ENCODE peak calls at places on chromosomes 7 and 10, in four cellular contexts. One of them, this sample, is unnamed.
A peak's percentile ranks its signal among the peaks of the same experiment; 100 is the strongest.

GRCh38 chr10:73950155-73950554 is 39.2 kb downstream of the PLAU start:
- DNase-seq in Caco-2: no peak
- DNase-seq in IMR-90: no peak
- DNase-seq in CD4-positive, alpha-beta T cell: no peak
- DNase-seq in this sample: no peak

GRCh38 chr10:33566426-33566825 is 232.0 kb upstream of the NRP1 start:
- DNase-seq in Caco-2: no peak
- DNase-seq in IMR-90: no peak
- DNase-seq in CD4-positive, alpha-beta T cell: no peak
- DNase-seq in this sample: no peak

GRCh38 chr7:111839261-111839660 is 277.0 kb upstream of the IMMP2L start:
- DNase-seq in Caco-2: no peak
- DNase-seq in IMR-90: no peak
- DNase-seq in CD4-positive, alpha-beta T cell: no peak
- DNase-seq in this sample: no peak

GRCh38 chr7:107920048-107920772 is 29.2 kb downstream of the DLD start:
- DNase-seq in Caco-2: no peak
- DNase-seq in IMR-90: peak; percentile 22
- DNase-seq in CD4-positive, alpha-beta T cell: no peak
- DNase-seq in this sample: no peak

GRCh38 chr10:114658175-114658574 is at the start of gene ABLIM1:
- DNase-seq in Caco-2: no peak
- DNase-seq in IMR-90: no peak
- DNase-seq in CD4-positive, alpha-beta T cell: no peak
- DNase-seq in this sample: no peak

GRCh38 chr10:82961864-82962263 is 1086.9 kb downstream of the NRG3 start:
- DNase-seq in Caco-2: no peak
- DNase-seq in IMR-90: no peak
- DNase-seq in CD4-positive, alpha-beta T cell: no peak
- DNase-seq in this sample: no peak

GRCh38 chr10:26555719-26556368 is 117.7 kb downstream of the APBB1IP start:
- DNase-seq in Caco-2: peak; percentile 75
- DNase-seq in IMR-90: no peak
- DNase-seq in CD4-positive, alpha-beta T cell: no peak
- DNase-seq in this sample: no peak

GRCh38 chr10:329361-330099 is 194.3 kb downstream of the ZMYND11 start:
- DNase-seq in Caco-2: peak; percentile 91
- DNase-seq in IMR-90: peak; percentile 96
- DNase-seq in CD4-positive, alpha-beta T cell: peak; percentile 35
- DNase-seq in this sample: peak; percentile 12

GRCh38 chr7:156178857-156179256 is 366.6 kb upstream of the SHH start:
- DNase-seq in Caco-2: no peak
- DNase-seq in IMR-90: no peak
- DNase-seq in CD4-positive, alpha-beta T cell: no peak
- DNase-seq in this sample: no peak
- H3K27me3 ChIP-seq in Caco-2: no peaks in the 10 kb centered on the region
- H3K27me3 ChIP-seq in IMR-90: no peaks in the 10 kb centered on the region
- H3K27me3 ChIP-seq in CD4-positive, alpha-beta T cell: no peaks in the 10 kb centered on the region
- H3K27me3 ChIP-seq in this sample: no peaks in the 10 kb centered on the region

DNA sequence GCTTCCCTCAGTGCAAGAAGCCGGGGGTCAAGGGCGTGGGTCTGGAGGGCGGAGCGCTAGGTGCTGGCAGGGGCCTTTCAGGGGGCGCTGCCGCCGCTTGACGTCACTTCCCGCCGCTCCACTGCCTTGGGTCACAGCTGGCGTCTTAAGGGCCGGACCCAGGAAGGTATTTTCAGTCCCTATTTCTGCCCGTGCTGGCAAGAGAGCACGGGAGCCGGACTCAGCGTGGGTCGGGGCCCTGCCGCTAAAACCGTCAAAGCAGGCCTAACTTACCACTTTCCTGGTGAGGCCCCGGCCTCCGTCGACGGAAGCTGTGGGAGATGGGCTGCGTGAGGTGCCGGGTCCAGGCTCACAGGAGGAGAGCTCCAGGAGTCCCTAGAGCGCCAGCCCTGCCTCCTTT is 12.0 kb downstream of the VAX1 start:
- DNase-seq in Caco-2: no peak
- DNase-seq in IMR-90: no peak
- DNase-seq in CD4-positive, alpha-beta T cell: no peak
- DNase-seq in this sample: no peak
- H3K27me3 ChIP-seq in Caco-2: no peaks in the 10 kb centered on the region
- H3K27me3 ChIP-seq in IMR-90: peaks cover 25% of the 10 kb centered on the region
- H3K27me3 ChIP-seq in CD4-positive, alpha-beta T cell: peaks cover 33% of the 10 kb centered on the region
- H3K27me3 ChIP-seq in this sample: no peaks in the 10 kb centered on the region

GRCh38 chr7:155365146-155365874 is 67.6 kb downstream of the INSIG1 start:
- DNase-seq in Caco-2: no peak
- DNase-seq in IMR-90: no peak
- DNase-seq in CD4-positive, alpha-beta T cell: no peak
- DNase-seq in this sample: no peak
- H3K27me3 ChIP-seq in Caco-2: no peaks in the 10 kb centered on the region
- H3K27me3 ChIP-seq in IMR-90: peaks cover 48% of the 10 kb centered on the region
- H3K27me3 ChIP-seq in CD4-positive, alpha-beta T cell: peaks cover 16% of the 10 kb centered on the region
- H3K27me3 ChIP-seq in this sample: no peaks in the 10 kb centered on the region

GRCh38 chr7:51104278-51104677 is 212.3 kb downstream of the COBL start:
- DNase-seq in Caco-2: no peak
- DNase-seq in IMR-90: no peak
- DNase-seq in CD4-positive, alpha-beta T cell: no peak
- DNase-seq in this sample: no peak

GRCh38 chr7:51102828-51103227 is 213.8 kb downstream of the COBL start:
- DNase-seq in Caco-2: no peak
- DNase-seq in IMR-90: no peak
- DNase-seq in CD4-positive, alpha-beta T cell: no peak
- DNase-seq in this sample: no peak

GRCh38 chr7:51103718-51104117 is 212.9 kb downstream of the COBL start:
- DNase-seq in Caco-2: no peak
- DNase-seq in IMR-90: no peak
- DNase-seq in CD4-positive, alpha-beta T cell: no peak
- DNase-seq in this sample: no peak

GRCh38 chr7:51111256-51111655 is 205.4 kb downstream of the COBL start:
- DNase-seq in Caco-2: no peak
- DNase-seq in IMR-90: no peak
- DNase-seq in CD4-positive, alpha-beta T cell: no peak
- DNase-seq in this sample: no peak

GRCh38 chr7:51108134-51108533 is 208.5 kb downstream of the COBL start:
- DNase-seq in Caco-2: no peak
- DNase-seq in IMR-90: no peak
- DNase-seq in CD4-positive, alpha-beta T cell: no peak
- DNase-seq in this sample: no peak
- H3K27me3 ChIP-seq in Caco-2: no peaks in the 10 kb centered on the region
- H3K27me3 ChIP-seq in IMR-90: no peaks in the 10 kb centered on the region
- H3K27me3 ChIP-seq in CD4-positive, alpha-beta T cell: no peaks in the 10 kb centered on the region
- H3K27me3 ChIP-seq in this sample: no peaks in the 10 kb centered on the region

GRCh38 chr10:22581453-22581852 is 132.9 kb downstream of the PIP4K2A start:
- DNase-seq in Caco-2: no peak
- DNase-seq in IMR-90: no peak
- DNase-seq in CD4-positive, alpha-beta T cell: no peak
- DNase-seq in this sample: no peak
- H3K27me3 ChIP-seq in Caco-2: no peaks in the 10 kb centered on the region
- H3K27me3 ChIP-seq in IMR-90: no peaks in the 10 kb centered on the region
- H3K27me3 ChIP-seq in CD4-positive, alpha-beta T cell: no peaks in the 10 kb centered on the region
- H3K27me3 ChIP-seq in this sample: no peaks in the 10 kb centered on the region

GRCh38 chr7:132307465-132307864 is 268.8 kb downstream of the PLXNA4 start:
- DNase-seq in Caco-2: no peak
- DNase-seq in IMR-90: no peak
- DNase-seq in CD4-positive, alpha-beta T cell: no peak
- DNase-seq in this sample: no peak

GRCh38 chr7:132317856-132318255 is 258.4 kb downstream of the PLXNA4 start:
- DNase-seq in Caco-2: no peak
- DNase-seq in IMR-90: no peak
- DNase-seq in CD4-positive, alpha-beta T cell: no peak
- DNase-seq in this sample: no peak

GRCh38 chr7:132309102-132309805 is 267.0 kb downstream of the PLXNA4 start:
- DNase-seq in Caco-2: no peak
- DNase-seq in IMR-90: no peak
- DNase-seq in CD4-positive, alpha-beta T cell: no peak
- DNase-seq in this sample: no peak

GRCh38 chr7:132311747-132312146 is 264.5 kb downstream of the PLXNA4 start:
- DNase-seq in Caco-2: no peak
- DNase-seq in IMR-90: no peak
- DNase-seq in CD4-positive, alpha-beta T cell: no peak
- DNase-seq in this sample: no peak

DNA sequence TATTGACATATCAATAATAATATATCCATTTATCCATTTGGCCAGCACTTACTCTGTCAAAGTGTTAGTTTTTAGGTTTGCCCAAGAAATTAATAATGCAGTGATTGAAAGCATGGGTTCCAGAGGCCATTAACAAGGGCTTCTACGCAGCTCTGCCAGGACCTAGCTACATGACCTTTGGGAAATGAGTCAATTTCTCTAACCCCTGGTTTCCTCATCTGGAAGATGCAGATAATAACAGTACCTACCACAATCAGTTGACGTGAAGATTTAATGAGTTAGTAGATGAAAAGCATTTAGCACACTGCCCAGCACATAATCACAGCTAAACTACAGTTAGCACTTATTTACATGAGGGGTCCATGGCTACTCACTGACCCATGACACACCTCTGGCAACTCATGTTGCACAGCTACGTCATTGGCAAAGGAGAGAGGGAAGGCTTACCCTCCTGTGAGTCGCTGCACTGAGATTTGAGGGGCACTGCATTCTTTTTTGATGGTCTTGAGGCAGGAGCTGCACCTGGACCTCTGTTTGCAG is 263.7 kb downstream of the PLXNA4 start:
- DNase-seq in Caco-2: no peak
- DNase-seq in IMR-90: no peak
- DNase-seq in CD4-positive, alpha-beta T cell: no peak
- DNase-seq in this sample: no peak
- H3K27me3 ChIP-seq in Caco-2: peaks cover 1% of the 10 kb centered on the region
- H3K27me3 ChIP-seq in IMR-90: no peaks in the 10 kb centered on the region
- H3K27me3 ChIP-seq in CD4-positive, alpha-beta T cell: peaks cover 5% of the 10 kb centered on the region
- H3K27me3 ChIP-seq in this sample: no peaks in the 10 kb centered on the region

DNA sequence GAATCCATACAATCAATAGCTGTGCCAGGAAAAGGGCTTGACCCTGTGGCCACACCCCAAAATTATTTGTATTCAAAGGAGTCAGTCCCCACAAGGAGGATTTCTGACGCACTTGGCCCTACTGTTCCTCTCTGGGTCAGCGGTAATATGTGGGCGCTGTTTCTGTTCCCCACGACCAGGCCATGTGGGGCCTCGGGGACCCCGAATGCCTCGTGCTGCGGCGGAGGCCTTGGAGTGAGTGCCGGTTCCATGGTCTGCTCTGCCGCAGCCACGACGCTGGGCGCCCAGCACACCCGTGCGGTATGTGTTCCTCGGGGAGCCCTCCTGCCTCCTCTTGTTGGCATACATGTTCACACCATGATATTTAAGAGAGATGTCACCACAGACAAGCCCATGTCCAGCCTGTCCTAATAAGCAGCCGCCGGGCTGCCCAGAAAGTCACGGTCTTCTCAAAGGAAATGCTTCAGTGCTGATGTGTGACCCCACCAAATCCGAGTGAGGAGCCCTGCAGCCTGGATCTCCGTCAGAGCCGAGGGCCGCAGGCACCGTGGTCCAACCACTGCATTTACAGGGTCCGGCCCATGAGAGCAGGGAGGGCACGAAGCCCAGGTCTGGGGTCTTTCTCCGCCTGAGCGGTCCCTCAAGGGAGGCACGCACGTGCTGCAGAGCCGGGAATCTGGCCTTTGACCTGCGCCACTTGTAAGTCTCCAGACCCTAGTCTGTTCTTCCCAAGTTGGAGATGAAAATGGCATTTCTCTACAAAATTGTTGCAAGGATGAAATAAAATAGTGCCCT is 36.0 kb downstream of the EN2 start:
- DNase-seq in Caco-2: no peak
- DNase-seq in IMR-90: no peak
- DNase-seq in CD4-positive, alpha-beta T cell: no peak
- DNase-seq in this sample: no peak
- H3K27me3 ChIP-seq in Caco-2: no peaks in the 10 kb centered on the region
- H3K27me3 ChIP-seq in IMR-90: peaks cover 3% of the 10 kb centered on the region
- H3K27me3 ChIP-seq in CD4-positive, alpha-beta T cell: peaks cover 25% of the 10 kb centered on the region
- H3K27me3 ChIP-seq in this sample: no peaks in the 10 kb centered on the region

GRCh38 chr7:155939350-155939749 is 127.1 kb upstream of the SHH start:
- DNase-seq in Caco-2: no peak
- DNase-seq in IMR-90: no peak
- DNase-seq in CD4-positive, alpha-beta T cell: no peak
- DNase-seq in this sample: no peak
- H3K27me3 ChIP-seq in Caco-2: no peaks in the 10 kb centered on the region
- H3K27me3 ChIP-seq in IMR-90: no peaks in the 10 kb centered on the region
- H3K27me3 ChIP-seq in CD4-positive, alpha-beta T cell: no peaks in the 10 kb centered on the region
- H3K27me3 ChIP-seq in this sample: no peaks in the 10 kb centered on the region

This sample was measured in HAP-1.